ENCODE peak calls at places on chromosome 21, in ten cellular contexts. K, X, O, T, E, P, V, U, C and H are unnamed samples.

GRCh38 chr21:45543710-45544448 is 1.6 kb upstream of the SLC19A1 start:
- DNase-seq in K (no peak), X (no peak), O (no peak), T (peak), E (no peak), P (no peak), V (no peak), U (no peak), C (no peak), H (peak)

GRCh38 chr21:28538987-28539622 is 453.6 kb downstream of the LTN1 start:
- DNase-seq in K (peak), X (no peak), O (no peak), T (no peak), E (no peak), P (no peak), V (no peak), U (no peak), C (no peak), H (no peak)

GRCh38 chr21:31550070-31550469 is 109.4 kb upstream of the SOD1 start:
- DNase-seq in K (no peak), X (no peak), O (no peak), T (no peak), E (no peak), P (no peak), V (no peak), U (no peak), C (no peak), H (no peak)

GRCh38 chr21:41745026-41745820 is 21.6 kb downstream of the RIPK4 start:
- DNase-seq in K (no peak), X (no peak), O (no peak), T (no peak), E (no peak), P (no peak), V (no peak), U (no peak), C (no peak), H (no peak)

GRCh38 chr21:45499970-45500575 is 42.2 kb downstream of the SLC19A1 start:
- DNase-seq in K (no peak), X (no peak), O (no peak), T (no peak), E (no peak), P (no peak), V (no peak), U (no peak), C (no peak), H (peak)

GRCh38 chr21:29511076-29511475 is 212.4 kb downstream of the BACH1 start:
- DNase-seq in K (no peak), X (no peak), O (no peak), T (no peak), E (no peak), P (no peak), V (no peak), U (no peak), C (no peak), H (no peak)

GRCh38 chr21:33894736-33895288 is 20.8 kb downstream of the ATP5PO start:
- DNase-seq in K (peak), X (peak), O (peak), T (no peak), E (peak), P (peak), V (no peak), U (peak), C (peak), H (peak)

GRCh38 chr21:30340714-30341573 is 3.5 kb upstream of the KRTAP27-1 start:
- DNase-seq in K (peak), X (peak), O (peak), T (no peak), E (no peak), P (peak), V (no peak), U (peak), C (peak), H (peak)

GRCh38 chr21:29194342-29194741 is 63.9 kb downstream of the MAP3K7CL start:
- DNase-seq in K (no peak), X (no peak), O (no peak), T (no peak), E (no peak), P (no peak), V (no peak), U (no peak), C (no peak), H (no peak)

GRCh38 chr21:25878334-25878733 is 143.6 kb downstream of the GABPA start:
- DNase-seq in K (peak), X (no peak), O (no peak), T (no peak), E (no peak), P (no peak), V (no peak), U (no peak), C (no peak), H (no peak)

GRCh38 chr21:38027901-38028300 is 111.6 kb upstream of the KCNJ6 start:
- DNase-seq in K (peak), X (no peak), O (no peak), T (no peak), E (no peak), P (no peak), V (no peak), U (no peak), C (no peak), H (no peak)

GRCh38 chr21:34202553-34203332 is 129.4 kb downstream of the MRPS6 start:
- DNase-seq in K (no peak), X (no peak), O (peak), T (no peak), E (no peak), P (no peak), V (no peak), U (no peak), C (no peak), H (peak)

GRCh38 chr21:45002381-45003204 is 62.8 kb downstream of the SLX9 start:
- DNase-seq in K (no peak), X (no peak), O (no peak), T (no peak), E (peak), P (no peak), V (no peak), U (no peak), C (no peak), H (no peak)

GRCh38 chr21:31725202-31725840 is 6.6 kb downstream of the SCAF4 start:
- DNase-seq in K (no peak), X (no peak), O (no peak), T (no peak), E (no peak), P (no peak), V (no peak), U (peak), C (no peak), H (no peak)

GRCh38 chr21:46118305-46118870 is 20.5 kb downstream of the COL6A2 start:
- DNase-seq in K (no peak), X (no peak), O (no peak), T (no peak), E (peak), P (no peak), V (no peak), U (no peak), C (no peak), H (peak)

GRCh38 chr21:35048706-35049617 is at the start of gene RUNX1:
- DNase-seq in K (peak), X (peak), O (no peak), T (peak), E (peak), P (peak), V (peak), U (peak), C (peak), H (no peak)

GRCh38 chr21:37240978-37241377 is 26.2 kb downstream of the VPS26C start:
- DNase-seq in K (no peak), X (no peak), O (no peak), T (no peak), E (no peak), P (no peak), V (no peak), U (no peak), C (no peak), H (no peak)